ENCODE peak calls at places on chromosomes 16 and 17, in seven cellular contexts. Y, A, O, S, G, B and H are unnamed samples.

GRCh38 chr17:15157051-15157450 is 108.1 kb downstream of the PMP22 start:
- DNase-seq in Y (peak; percentile 44), A (no peak), O (no peak), S (no peak), G (no peak), B (peak; percentile 19), H (no peak)

GRCh38 chr16:89123001-89123830 is 29.6 kb downstream of the ACSF3 start:
- DNase-seq in Y (no peak), A (no peak), O (no peak), S (no peak), G (no peak), B (peak; percentile 23), H (no peak)

GRCh38 chr17:49359990-49360795 is 1.9 kb downstream of the ZNF652 start:
- DNase-seq in Y (no peak), A (no peak), O (peak; percentile 6), S (no peak), G (no peak), B (no peak), H (no peak)

GRCh38 chr16:84672276-84673202 is 24.2 kb downstream of the KLHL36 start:
- DNase-seq in Y (peak; percentile 68), A (peak; percentile 72), O (peak; percentile 78), S (no peak), G (peak; percentile 72), B (peak; percentile 51), H (peak; percentile 87)

GRCh38 chr17:20966869-20967268 is 75.9 kb downstream of the USP22 start:
- DNase-seq in Y (no peak), A (no peak), O (no peak), S (no peak), G (peak; percentile 31), B (no peak), H (no peak)

GRCh38 chr17:18187816-18188761 is 4.5 kb downstream of the ALKBH5 start:
- DNase-seq in Y (peak; percentile 23), A (peak; percentile 12), O (no peak), S (peak; percentile 44), G (peak; percentile 32), B (no peak), H (no peak)

GRCh38 chr17:47423406-47424295 is 99.9 kb downstream of the EFCAB13 start:
- DNase-seq in Y (no peak), A (no peak), O (peak; percentile 50), S (no peak), G (peak; percentile 46), B (no peak), H (peak; percentile 71)

GRCh38 chr16:20114356-20114755 is 40.7 kb upstream of the GPR139 start:
- DNase-seq in Y (no peak), A (no peak), O (no peak), S (no peak), G (no peak), B (peak; percentile 35), H (no peak)

GRCh38 chr17:50620237-50620636 is 14.4 kb upstream of the ABCC3 start:
- DNase-seq in Y (no peak), A (no peak), O (no peak), S (no peak), G (no peak), B (no peak), H (no peak)

GRCh38 chr17:56085576-56086267 is 67.6 kb upstream of the ANKFN1 start:
- DNase-seq in Y (no peak), A (no peak), O (no peak), S (no peak), G (no peak), B (no peak), H (no peak)

GRCh38 chr17:40026816-40027613 is 11.8 kb downstream of the CSF3 start:
- DNase-seq in Y (peak; percentile 70), A (peak; percentile 81), O (peak; percentile 92), S (no peak), G (peak; percentile 85), B (peak; percentile 72), H (peak; percentile 86)

GRCh38 chr17:45222273-45222993 is 748 bp downstream of the FMNL1 start:
- DNase-seq in Y (no peak), A (no peak), O (peak; percentile 30), S (no peak), G (no peak), B (no peak), H (no peak)

GRCh38 chr16:12646490-12647274 is 157.0 kb downstream of the CPPED1 start:
- DNase-seq in Y (no peak), A (no peak), O (no peak), S (no peak), G (no peak), B (no peak), H (peak; percentile 63)

GRCh38 chr16:30783280-30784109 is 3.5 kb downstream of the ZNF629 start:
- DNase-seq in Y (no peak), A (no peak), O (no peak), S (no peak), G (no peak), B (no peak), H (no peak)

GRCh38 chr17:79047923-79048825 is 24.2 kb downstream of the C1QTNF1 start:
- DNase-seq in Y (no peak), A (no peak), O (peak; percentile 54), S (no peak), G (no peak), B (no peak), H (peak; percentile 39)

GRCh38 chr16:4859900-4860255 is 12.6 kb downstream of the UBN1 start:
- DNase-seq in Y (peak; percentile 29), A (no peak), O (no peak), S (no peak), G (no peak), B (peak; percentile 33), H (no peak)

GRCh38 chr16:63361032-63361624 is 1324.9 kb upstream of the CDH8 start:
- DNase-seq in Y (peak; percentile 66), A (peak; percentile 73), O (peak; percentile 74), S (peak; percentile 10), G (no peak), B (peak; percentile 55), H (no peak)

GRCh38 chr16:70157477-70158260 is 15.9 kb upstream of the CLEC18C start:
- DNase-seq in Y (no peak), A (no peak), O (no peak), S (no peak), G (no peak), B (no peak), H (no peak)

GRCh38 chr17:44177641-44178040 is 7.1 kb downstream of the ASB16 start:
- DNase-seq in Y (no peak), A (no peak), O (no peak), S (no peak), G (no peak), B (no peak), H (no peak)

GRCh38 chr17:80363518-80364090 is 51.4 kb upstream of the ENDOV start:
- DNase-seq in Y (no peak), A (no peak), O (no peak), S (no peak), G (no peak), B (no peak), H (no peak)

GRCh38 chr17:79338589-79338988 is 264.0 kb downstream of the ENGASE start:
- DNase-seq in Y (peak; percentile 9), A (no peak), O (peak; percentile 25), S (no peak), G (peak; percentile 35), B (peak; percentile 75), H (no peak)

GRCh38 chr16:24045641-24046040 is 209.9 kb downstream of the PRKCB start:
- DNase-seq in Y (no peak), A (no peak), O (peak; percentile 83), S (no peak), G (no peak), B (no peak), H (no peak)

GRCh38 chr17:78839173-78839761 is 1.3 kb downstream of the USP36 start:
- DNase-seq in Y (peak; percentile 86), A (no peak), O (no peak), S (no peak), G (no peak), B (peak; percentile 86), H (no peak)

GRCh38 chr16:4606354-4606753 is 8.3 kb downstream of the UBALD1 start:
- DNase-seq in Y (no peak), A (no peak), O (no peak), S (no peak), G (peak; percentile 89), B (no peak), H (peak; percentile 65)

GRCh38 chr16:71845639-71846431 is at the start of gene ATXN1L:
- DNase-seq in Y (peak; percentile 88), A (peak; percentile 93), O (peak; percentile 93), S (peak; percentile 34), G (peak; percentile 88), B (peak; percentile 66), H (peak; percentile 93)
- TF ChIP-seq CTCF in Y (no peak), A (no peak), O (no peak), S (no peak), G (no peak), B (no peak), H (peak; percentile 9)

DNA sequence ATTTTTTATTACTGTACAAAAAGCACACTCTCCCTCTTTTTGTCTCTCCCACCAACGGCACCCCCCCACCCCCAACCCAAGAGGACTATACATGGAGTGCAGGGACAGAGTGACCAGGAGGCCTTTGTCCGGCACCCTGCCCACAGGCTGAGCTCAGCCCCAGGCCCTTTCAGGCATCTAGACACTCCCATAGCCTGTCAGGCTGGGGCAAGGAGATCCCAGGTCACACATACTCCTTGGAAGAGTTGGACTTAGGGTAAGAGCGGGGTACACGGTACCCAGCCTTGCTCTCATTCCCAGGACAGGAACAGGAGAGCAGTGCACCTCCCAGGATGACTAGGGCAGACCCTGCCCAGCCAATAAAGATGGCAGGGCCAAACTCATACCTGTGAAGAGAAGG is 2.1 kb downstream of the CLDN7 start:
- DNase-seq in Y (no peak), A (no peak), O (no peak), S (no peak), G (no peak), B (no peak), H (no peak)
- H3K36me3 ChIP-seq in Y (peaks cover 27% of the 10 kb centered on the region), A (peaks cover 1% of the 10 kb centered on the region), O (no peaks in the 10 kb centered on the region), S (no peaks in the 10 kb centered on the region), G (peaks cover 21% of the 10 kb centered on the region), B (peaks cover 11% of the 10 kb centered on the region), H (peaks cover 46% of the 10 kb centered on the region)

DNA sequence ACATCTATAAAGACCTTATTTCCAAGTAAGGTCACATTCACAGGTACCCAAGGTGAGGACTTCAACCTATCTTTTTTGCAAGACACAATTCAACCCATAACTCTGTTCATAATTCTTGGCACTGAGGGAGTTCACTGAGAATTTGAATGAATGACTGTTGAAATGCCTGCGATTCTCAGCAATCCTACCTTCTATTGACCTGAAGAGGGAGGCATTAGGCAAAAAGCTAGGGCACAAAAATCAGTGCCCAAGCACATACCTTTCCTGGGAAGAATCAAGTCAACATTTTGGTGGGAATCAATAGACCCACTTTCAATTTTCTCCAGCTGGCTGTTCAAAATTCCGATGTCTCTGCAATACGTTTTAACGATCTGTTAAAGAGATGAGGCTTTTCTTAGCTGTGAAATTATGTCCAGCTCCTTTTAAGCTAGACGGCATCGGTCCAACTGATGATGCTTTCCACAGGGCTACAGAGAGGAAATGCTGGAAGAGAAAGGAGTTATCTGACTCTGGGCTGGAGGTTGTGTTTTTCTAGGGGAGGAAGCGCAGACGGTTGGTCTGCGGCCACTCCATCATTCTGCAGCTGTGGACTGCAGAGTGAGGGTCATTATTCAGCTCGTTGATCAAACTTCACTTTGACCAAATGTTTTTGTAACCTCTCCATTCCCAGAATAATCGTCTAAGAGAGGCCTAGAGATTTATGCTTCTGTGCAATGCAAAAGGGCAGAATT is 25.1 kb downstream of the BCO1 start:
- DNase-seq in Y (peak; percentile 45), A (peak; percentile 73), O (no peak), S (no peak), G (no peak), B (peak; percentile 26), H (no peak)
- TF ChIP-seq CTCF in Y (no peak), A (peak; percentile 25), O (no peak), S (no peak), G (no peak), B (peak; percentile 42), H (peak; percentile 11)

GRCh38 chr16:11500720-11501346 is 85.9 kb downstream of the LITAF start:
- DNase-seq in Y (no peak), A (no peak), O (no peak), S (no peak), G (no peak), B (no peak), H (no peak)
- H3K36me3 ChIP-seq in Y (no peaks in the 10 kb centered on the region), A (no peaks in the 10 kb centered on the region), O (no peaks in the 10 kb centered on the region), S (no peaks in the 10 kb centered on the region), G (no peaks in the 10 kb centered on the region), B (no peaks in the 10 kb centered on the region), H (no peaks in the 10 kb centered on the region)